ENCODE peak calls at places on chromosomes 12 and 14, in five cellular contexts. K is non-pigmented ciliary epithelial cell; G is heart right ventricle; A is stimulated activated naive CD4-positive, alpha-beta T cell treated with Interleukin-2 at 50 U/mL for 16 hours; L is midbrain. R is an unnamed sample.

GRCh38 chr14:33943081-33943480 is 7.8 kb downstream of the EGLN3 start:
- DNase-seq in K (no peak), G (no peak), A (no peak), L (peak; percentile 69), R (no peak)

GRCh38 chr12:95096852-95097251 is 23.4 kb upstream of the NR2C1 start:
- DNase-seq in K (no peak), G (no peak), A (no peak), L (no peak), R (no peak)

GRCh38 chr12:47980779-47981495 is 17.5 kb downstream of the TMEM106C start:
- DNase-seq in K (no peak), G (no peak), A (no peak), L (no peak), R (no peak)

GRCh38 chr14:52338282-52338681 is 24.2 kb downstream of the PTGER2 start:
- DNase-seq in K (no peak), G (no peak), A (no peak), L (no peak), R (peak; percentile 79)

GRCh38 chr12:3698218-3698974 is 54.5 kb downstream of the CRACR2A start:
- DNase-seq in K (peak; percentile 86), G (no peak), A (no peak), L (no peak), R (no peak)

GRCh38 chr12:113826805-113827204 is 139.3 kb downstream of the RBM19 start:
- DNase-seq in K (no peak), G (no peak), A (no peak), L (no peak), R (no peak)

GRCh38 chr12:78571953-78572352 is 292.6 kb upstream of the SYT1 start:
- DNase-seq in K (no peak), G (no peak), A (no peak), L (no peak), R (no peak)

GRCh38 chr14:72535485-72535884 is 358.4 kb downstream of the DPF3 start:
- DNase-seq in K (no peak), G (no peak), A (no peak), L (no peak), R (no peak)